ENCODE peak calls at places on chromosomes 5 and 9, in ten cellular contexts. M is foreskin fibroblast; Q is M059J; K is coronary artery; F is Right ventricle myocardium superior; O is stimulated activated CD4-positive, alpha-beta T cell treated with anti-CD3 and anti-CD28 coated beads, Interleukin-4, amount 100 ng/mL, for 4 hours; J is Karpas-422; T is HEK293T; D is occipital lobe; A is uterus. X is an unnamed sample.
A peak's percentile ranks its signal among the peaks of the same experiment; 100 is the strongest.

GRCh38 chr5:28084069-28084468 is 1045.7 kb upstream of the CDH9 start:
- DNase-seq in M (no peak), Q (no peak), K (no peak), F (no peak), O (no peak), J (no peak), T (no peak), D (no peak), A (no peak), X (no peak)

GRCh38 chr9:109969559-109970237 is 189.7 kb downstream of the PALM2AKAP2 start:
- DNase-seq in M (no peak), Q (no peak), K (no peak), F (no peak), O (no peak), J (no peak), T (no peak), D (no peak), A (no peak), X (no peak)

GRCh38 chr9:70519912-70520724 is 105.7 kb upstream of the KLF9 start:
- DNase-seq in M (peak; percentile 56), Q (no peak), K (no peak), F (no peak), O (no peak), J (no peak), T (no peak), D (no peak), A (no peak), X (no peak)

GRCh38 chr5:136518814-136519213 is 153.5 kb upstream of the TRPC7 start:
- DNase-seq in M (peak; percentile 26), Q (peak; percentile 79), K (no peak), F (no peak), O (no peak), J (no peak), T (no peak), D (no peak), A (no peak), X (no peak)

GRCh38 chr5:9932770-9933169 is 302.6 kb upstream of the TAS2R1 start:
- DNase-seq in M (peak; percentile 62), Q (peak; percentile 61), K (no peak), F (no peak), O (no peak), J (no peak), T (no peak), D (no peak), A (no peak), X (no peak)

GRCh38 chr5:172529896-172530295 is 75.6 kb upstream of the SH3PXD2B start:
- DNase-seq in M (no peak), Q (no peak), K (peak; percentile 35), F (no peak), O (no peak), J (no peak), T (no peak), D (no peak), A (no peak), X (no peak)

GRCh38 chr9:99169086-99169485 is 52.7 kb downstream of the ALG2 start:
- DNase-seq in M (no peak), Q (no peak), K (no peak), F (no peak), O (no peak), J (no peak), T (no peak), D (no peak), A (no peak), X (no peak)

GRCh38 chr5:123450641-123451421 is 27.6 kb upstream of the CEP120 start:
- DNase-seq in M (no peak), Q (peak; percentile 26), K (no peak), F (no peak), O (no peak), J (no peak), T (no peak), D (no peak), A (no peak), X (no peak)

GRCh38 chr5:108919591-108920326 is 172.1 kb downstream of the FER start:
- DNase-seq in M (no peak), Q (no peak), K (no peak), F (no peak), O (no peak), J (peak; percentile 48), T (no peak), D (no peak), A (no peak), X (no peak)

GRCh38 chr9:3401556-3401955 is 124.2 kb downstream of the RFX3 start:
- DNase-seq in M (no peak), Q (peak; percentile 16), K (no peak), F (no peak), O (no peak), J (no peak), T (no peak), D (no peak), A (no peak), X (no peak)

GRCh38 chr5:43156388-43156787 is 35.6 kb upstream of the NIM1K start:
- DNase-seq in M (no peak), Q (no peak), K (no peak), F (no peak), O (no peak), J (no peak), T (no peak), D (no peak), A (no peak), X (no peak)

GRCh38 chr9:122900791-122901190 is 4.4 kb downstream of the RC3H2 start:
- DNase-seq in M (no peak), Q (peak; percentile 31), K (no peak), F (no peak), O (no peak), J (peak; percentile 74), T (no peak), D (no peak), A (no peak), X (no peak)

GRCh38 chr9:121557581-121558422 is 58.2 kb upstream of the GGTA1 start:
- DNase-seq in M (peak; percentile 90), Q (peak; percentile 98), K (peak; percentile 96), F (peak; percentile 79), O (no peak), J (peak; percentile 67), T (peak; percentile 41), D (peak; percentile 17), A (peak; percentile 32), X (no peak)

GRCh38 chr9:133943036-133943780 is 48.9 kb downstream of the VAV2 start:
- DNase-seq in M (no peak), Q (no peak), K (no peak), F (peak; percentile 17), O (no peak), J (no peak), T (no peak), D (no peak), A (no peak), X (no peak)

GRCh38 chr9:33415152-33416038 is 13.0 kb upstream of the AQP7 start:
- DNase-seq in M (peak; percentile 66), Q (peak; percentile 41), K (no peak), F (peak; percentile 89), O (peak; percentile 79), J (peak; percentile 88), T (peak; percentile 69), D (no peak), A (peak; percentile 64), X (peak; percentile 78)

GRCh38 chr5:128736567-128736966 is 198.5 kb upstream of the FBN2 start:
- DNase-seq in M (peak; percentile 26), Q (no peak), K (no peak), F (peak; percentile 39), O (no peak), J (no peak), T (no peak), D (peak; percentile 20), A (no peak), X (no peak)

GRCh38 chr9:38680827-38681226 is 39.1 kb downstream of the FAM240B start:
- DNase-seq in M (peak; percentile 15), Q (peak; percentile 27), K (no peak), F (no peak), O (no peak), J (no peak), T (no peak), D (no peak), A (no peak), X (no peak)

GRCh38 chr5:129382921-129383672 is 77.0 kb upstream of the ADAMTS19 start:
- DNase-seq in M (peak; percentile 71), Q (peak; percentile 6), K (no peak), F (no peak), O (no peak), J (no peak), T (no peak), D (no peak), A (no peak), X (no peak)

GRCh38 chr9:91837982-91838731 is 111.9 kb downstream of the ROR2 start:
- DNase-seq in M (peak; percentile 47), Q (peak; percentile 52), K (no peak), F (peak; percentile 67), O (no peak), J (no peak), T (peak; percentile 39), D (no peak), A (peak; percentile 51), X (no peak)

GRCh38 chr5:179268399-179268952 is 76.8 kb downstream of the ADAMTS2 start:
- DNase-seq in M (no peak), Q (no peak), K (no peak), F (peak; percentile 27), O (no peak), J (no peak), T (no peak), D (no peak), A (no peak), X (no peak)

GRCh38 chr5:43020294-43020711 is 19.8 kb downstream of the ANXA2R start:
- DNase-seq in M (no peak), Q (peak; percentile 64), K (no peak), F (no peak), O (no peak), J (no peak), T (no peak), D (no peak), A (no peak), X (no peak)

X was measured in activated CD4-positive, alpha-beta T cell treated with anti-CD3 and anti-CD28 coated beads for 24 hours.